ENCODE peak calls at places on chromosomes 3 and 15, in nine cellular contexts. R is mucosa of descending colon, J is GM23338, C is GM20000, S is endothelial cell, V is fibroblast of mammary gland, F is hepatocyte, T is left ventricle myocardium inferior, N is type B pancreatic cell. Q is an unnamed sample.

GRCh38 chr3:96796101-96796500 is 18.3 kb upstream of the EPHA6 start:
- DNase-seq in R (no peak), T (no peak), F (no peak), J (no peak), C (no peak), V (no peak), N (no peak), S (no peak), Q (no peak)

GRCh38 chr3:193132247-193132646 is 108.8 kb upstream of the PLAAT1 start:
- DNase-seq in S (no peak), C (no peak), J (no peak), T (no peak), N (no peak), F (no peak), R (no peak), V (peak; percentile 77), Q (no peak)

GRCh38 chr3:184154909-184155643 is at the start of gene DVL3:
- DNase-seq in V (peak; percentile 55), N (no peak), S (peak; percentile 63), T (peak; percentile 78), C (peak; percentile 96), F (peak; percentile 84), J (peak; percentile 70), R (peak; percentile 83), Q (peak; percentile 70)

GRCh38 chr3:172148269-172148668 is 108.9 kb downstream of the FNDC3B start:
- DNase-seq in S (no peak), V (peak; percentile 37), T (no peak), J (no peak), R (no peak), C (no peak), N (no peak), F (no peak), Q (no peak)

GRCh38 chr3:53196575-53197407 is 35.8 kb downstream of the PRKCD start:
- DNase-seq in J (peak; percentile 81), C (peak; percentile 66), N (no peak), F (peak; percentile 47), S (no peak), R (no peak), V (peak; percentile 62), T (no peak), Q (no peak)

GRCh38 chr3:184568918-184569829 is 7.6 kb downstream of the EPHB3 start:
- DNase-seq in J (peak; percentile 85), T (peak; percentile 81), N (peak; percentile 87), C (no peak), V (peak; percentile 97), R (peak; percentile 83), S (no peak), F (peak; percentile 91), Q (peak; percentile 71)

GRCh38 chr15:98815207-98815606 is 166.9 kb downstream of the IGF1R start:
- DNase-seq in N (no peak), J (no peak), F (no peak), S (no peak), R (no peak), V (no peak), C (no peak), T (no peak), Q (no peak)

GRCh38 chr3:142857056-142857455 is 31.8 kb downstream of the PCOLCE2 start:
- DNase-seq in F (peak; percentile 24), T (peak; percentile 56), C (no peak), S (peak; percentile 40), V (no peak), N (no peak), J (peak; percentile 79), R (peak; percentile 41), Q (peak; percentile 54)

GRCh38 chr15:100588638-100589242 is 13.2 kb downstream of the LINS1 start:
- DNase-seq in J (peak; percentile 55), N (no peak), T (no peak), V (peak; percentile 49), F (no peak), C (no peak), S (no peak), R (no peak), Q (no peak)

GRCh38 chr3:95923496-95924210 is 890.7 kb upstream of the EPHA6 start:
- DNase-seq in C (no peak), J (no peak), V (peak; percentile 98), F (peak; percentile 75), T (no peak), R (no peak), S (no peak), N (no peak), Q (no peak)

GRCh38 chr3:177057768-177058167 is 139.5 kb downstream of the TBL1XR1 start:
- DNase-seq in C (peak; percentile 43), J (no peak), T (no peak), R (no peak), S (no peak), N (no peak), F (no peak), V (peak; percentile 31), Q (no peak)

GRCh38 chr3:24680214-24680967 is 185.7 kb upstream of the THRB start:
- DNase-seq in C (peak; percentile 43), V (peak; percentile 51), F (peak; percentile 87), S (peak; percentile 81), R (peak; percentile 76), T (peak; percentile 59), J (peak; percentile 87), N (peak; percentile 83), Q (peak; percentile 89)

GRCh38 chr15:77582763-77583162 is 49.9 kb downstream of the LINGO1 start:
- DNase-seq in N (no peak), V (no peak), C (no peak), S (no peak), R (peak; percentile 50), T (no peak), F (peak; percentile 40), J (no peak), Q (peak; percentile 58)

GRCh38 chr15:23504003-23504402 is 57.0 kb upstream of the GOLGA6L2 start:
- DNase-seq in T (no peak), N (no peak), R (no peak), F (no peak), J (peak; percentile 34), S (no peak), C (no peak), V (no peak), Q (no peak)

GRCh38 chr3:39275052-39275451 is 4.8 kb downstream of the CX3CR1 start:
- DNase-seq in J (no peak), C (no peak), V (no peak), R (no peak), N (no peak), T (no peak), F (peak; percentile 33), S (no peak), Q (no peak)

GRCh38 chr3:39272191-39272590 is 7.6 kb downstream of the CX3CR1 start:
- DNase-seq in T (no peak), V (no peak), S (no peak), J (no peak), F (no peak), R (no peak), N (no peak), C (no peak), Q (no peak)

GRCh38 chr3:39275963-39276593 is 3.8 kb downstream of the CX3CR1 start:
- DNase-seq in J (no peak), C (no peak), V (no peak), T (no peak), S (no peak), N (no peak), R (no peak), F (no peak), Q (no peak)

GRCh38 chr3:39271363-39271762 is 8.5 kb downstream of the CX3CR1 start:
- DNase-seq in R (no peak), T (no peak), F (no peak), J (no peak), S (no peak), N (no peak), V (no peak), C (no peak), Q (no peak)

GRCh38 chr3:39273119-39273518 is 6.7 kb downstream of the CX3CR1 start:
- DNase-seq in V (no peak), S (no peak), J (peak; percentile 50), C (no peak), T (no peak), N (no peak), R (no peak), F (no peak), Q (no peak)
- TF ChIP-seq CTCF in V (peak; percentile 19), S (no peak), J (peak; percentile 40), C (no peak), T (no peak), N (peak; percentile 52), R (no peak), F (no peak), Q (no peak)

GRCh38 chr3:110456438-110457138 is 615.0 kb upstream of the NECTIN3 start:
- DNase-seq in C (no peak), T (no peak), R (no peak), S (no peak), F (no peak), J (no peak), N (no peak), V (no peak), Q (no peak)
- TF ChIP-seq CTCF in C (no peak), T (no peak), R (no peak), S (no peak), F (no peak), J (peak; percentile 39), N (no peak), V (peak; percentile 2), Q (no peak)

GRCh38 chr3:186237915-186238314 is 124.1 kb downstream of the DGKG start:
- DNase-seq in S (no peak), N (no peak), F (no peak), J (no peak), V (no peak), R (no peak), C (no peak), T (no peak), Q (no peak)

GRCh38 chr3:186241910-186242821 is 119.9 kb downstream of the DGKG start:
- DNase-seq in R (peak; percentile 76), V (peak; percentile 86), F (peak; percentile 84), T (peak; percentile 74), N (no peak), C (peak; percentile 66), S (peak; percentile 70), J (peak; percentile 92), Q (peak; percentile 47)

GRCh38 chr3:186236357-186237020 is 125.5 kb downstream of the DGKG start:
- DNase-seq in S (no peak), N (no peak), J (no peak), V (no peak), R (no peak), C (no peak), T (no peak), F (no peak), Q (no peak)

GRCh38 chr3:186235554-186235953 is 126.5 kb downstream of the DGKG start:
- DNase-seq in R (no peak), T (no peak), N (no peak), S (no peak), F (no peak), V (no peak), C (peak; percentile 61), J (no peak), Q (no peak)

DNA sequence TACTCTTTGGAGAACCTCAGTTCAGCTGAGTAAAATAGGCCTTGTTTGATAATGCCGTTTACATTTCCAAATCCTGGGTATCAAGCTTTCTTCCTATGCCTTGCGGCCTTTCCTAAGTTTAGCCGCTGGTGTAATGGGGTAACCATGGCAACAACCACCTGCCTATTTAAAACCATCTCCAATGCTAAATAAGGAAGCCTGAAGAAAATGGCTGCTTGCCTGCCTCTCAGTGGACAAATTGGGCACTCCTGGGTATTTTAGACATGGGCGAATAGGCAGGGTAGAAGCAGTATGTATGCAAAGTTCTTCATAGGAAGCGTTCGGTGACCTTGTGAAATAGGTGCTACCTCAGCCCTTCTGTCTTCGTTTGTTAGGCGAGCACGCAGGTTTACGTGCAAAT is 122.7 kb downstream of the DGKG start:
- DNase-seq in N (no peak), F (no peak), T (no peak), S (peak; percentile 29), C (no peak), V (no peak), J (peak; percentile 94), R (no peak), Q (no peak)
- TF ChIP-seq CTCF in N (peak; percentile 33), F (no peak), T (peak; percentile 37), S (peak; percentile 14), C (no peak), V (no peak), J (peak; percentile 47), R (no peak), Q (no peak)

GRCh38 chr3:11651900-11652299 is 8.2 kb upstream of the VGLL4 start:
- DNase-seq in T (no peak), R (no peak), V (peak; percentile 59), C (peak; percentile 26), N (no peak), F (peak; percentile 36), S (no peak), J (peak; percentile 63), Q (no peak)
- TF ChIP-seq CTCF in T (peak; percentile 73), R (no peak), V (peak; percentile 39), C (no peak), N (peak; percentile 88), F (peak; percentile 63), S (peak; percentile 87), J (peak; percentile 71), Q (peak; percentile 80)